ENCODE peak calls at places on chromosomes 16 and 17, in ten cellular contexts. One of them, this sample, is unnamed.

GRCh38 chr17:58575511-58575910 is 61.1 kb upstream of the MTMR4 start:
- DNase-seq in H9: no peak
- DNase-seq in left ventricle myocardium inferior: no peak
- DNase-seq in cardiac muscle cell: peak; percentile 74
- DNase-seq in endothelial cell of umbilical vein: peak; percentile 28
- DNase-seq in prostate gland: peak; percentile 30
- DNase-seq in stomach: no peak
- DNase-seq in HCT116: peak; percentile 29
- DNase-seq in H1: no peak
- DNase-seq in tibial artery: no peak
- DNase-seq in this sample: no peak

GRCh38 chr16:4966736-4967453 is 8.8 kb downstream of the SEC14L5 start:
- DNase-seq in prostate gland: no peak
- DNase-seq in left ventricle myocardium inferior: no peak
- DNase-seq in HCT116: no peak
- DNase-seq in tibial artery: no peak
- DNase-seq in H9: no peak
- DNase-seq in stomach: no peak
- DNase-seq in cardiac muscle cell: no peak
- DNase-seq in endothelial cell of umbilical vein: no peak
- DNase-seq in H1: no peak
- DNase-seq in this sample: no peak

GRCh38 chr16:64539811-64540210 is 582.1 kb downstream of the CDH11 start:
- DNase-seq in H9: no peak
- DNase-seq in H1: no peak
- DNase-seq in left ventricle myocardium inferior: no peak
- DNase-seq in tibial artery: no peak
- DNase-seq in cardiac muscle cell: no peak
- DNase-seq in endothelial cell of umbilical vein: no peak
- DNase-seq in HCT116: no peak
- DNase-seq in stomach: no peak
- DNase-seq in prostate gland: no peak
- DNase-seq in this sample: no peak

GRCh38 chr17:78476973-78477372 is 98.5 kb downstream of the PGS1 start:
- DNase-seq in H9: no peak
- DNase-seq in tibial artery: no peak
- DNase-seq in stomach: no peak
- DNase-seq in prostate gland: no peak
- DNase-seq in left ventricle myocardium inferior: no peak
- DNase-seq in H1: no peak
- DNase-seq in endothelial cell of umbilical vein: no peak
- DNase-seq in HCT116: no peak
- DNase-seq in cardiac muscle cell: no peak
- DNase-seq in this sample: no peak

GRCh38 chr16:24748242-24748641 is 18.8 kb downstream of the TNRC6A start:
- DNase-seq in tibial artery: peak; percentile 80
- DNase-seq in left ventricle myocardium inferior: no peak
- DNase-seq in endothelial cell of umbilical vein: peak; percentile 90
- DNase-seq in HCT116: no peak
- DNase-seq in stomach: no peak
- DNase-seq in cardiac muscle cell: peak; percentile 90
- DNase-seq in H1: no peak
- DNase-seq in H9: no peak
- DNase-seq in prostate gland: peak; percentile 10
- DNase-seq in this sample: no peak

GRCh38 chr16:62213763-62214162 is 177.5 kb upstream of the CDH8 start:
- DNase-seq in left ventricle myocardium inferior: no peak
- DNase-seq in cardiac muscle cell: no peak
- DNase-seq in tibial artery: no peak
- DNase-seq in prostate gland: no peak
- DNase-seq in HCT116: no peak
- DNase-seq in endothelial cell of umbilical vein: no peak
- DNase-seq in H1: peak; percentile 29
- DNase-seq in H9: peak; percentile 81
- DNase-seq in stomach: no peak
- DNase-seq in this sample: no peak

GRCh38 chr16:70437582-70438324 is 1.1 kb downstream of the ST3GAL2 start:
- DNase-seq in tibial artery: no peak
- DNase-seq in HCT116: no peak
- DNase-seq in cardiac muscle cell: peak; percentile 71
- DNase-seq in stomach: no peak
- DNase-seq in prostate gland: no peak
- DNase-seq in left ventricle myocardium inferior: no peak
- DNase-seq in H9: no peak
- DNase-seq in H1: no peak
- DNase-seq in endothelial cell of umbilical vein: peak; percentile 54
- DNase-seq in this sample: no peak

GRCh38 chr16:4011225-4011939 is 104.9 kb downstream of the ADCY9 start:
- DNase-seq in cardiac muscle cell: no peak
- DNase-seq in H1: no peak
- DNase-seq in HCT116: no peak
- DNase-seq in tibial artery: no peak
- DNase-seq in stomach: no peak
- DNase-seq in prostate gland: no peak
- DNase-seq in left ventricle myocardium inferior: no peak
- DNase-seq in endothelial cell of umbilical vein: peak; percentile 65
- DNase-seq in H9: peak; percentile 58
- DNase-seq in this sample: no peak

GRCh38 chr17:31788956-31789355 is 70.1 kb downstream of the COPRS start:
- DNase-seq in H9: no peak
- DNase-seq in HCT116: no peak
- DNase-seq in endothelial cell of umbilical vein: no peak
- DNase-seq in H1: no peak
- DNase-seq in prostate gland: no peak
- DNase-seq in cardiac muscle cell: no peak
- DNase-seq in tibial artery: no peak
- DNase-seq in stomach: no peak
- DNase-seq in left ventricle myocardium inferior: no peak
- DNase-seq in this sample: no peak

GRCh38 chr17:76682306-76682705 is 28.5 kb downstream of the MXRA7 start:
- DNase-seq in endothelial cell of umbilical vein: no peak
- DNase-seq in H1: no peak
- DNase-seq in HCT116: no peak
- DNase-seq in prostate gland: no peak
- DNase-seq in H9: no peak
- DNase-seq in left ventricle myocardium inferior: peak; percentile 71
- DNase-seq in stomach: no peak
- DNase-seq in tibial artery: no peak
- DNase-seq in cardiac muscle cell: peak; percentile 94
- DNase-seq in this sample: peak; percentile 56

GRCh38 chr16:82124651-82125050 is 45.4 kb downstream of the MPHOSPH6 start:
- DNase-seq in tibial artery: no peak
- DNase-seq in cardiac muscle cell: no peak
- DNase-seq in endothelial cell of umbilical vein: no peak
- DNase-seq in left ventricle myocardium inferior: no peak
- DNase-seq in H9: no peak
- DNase-seq in stomach: no peak
- DNase-seq in prostate gland: no peak
- DNase-seq in H1: no peak
- DNase-seq in HCT116: no peak
- DNase-seq in this sample: no peak
- H3K9me3 ChIP-seq in tibial artery: peaks cover 15% of the 10 kb centered on the region
- H3K9me3 ChIP-seq in cardiac muscle cell: no peaks in the 10 kb centered on the region
- H3K9me3 ChIP-seq in endothelial cell of umbilical vein: no peaks in the 10 kb centered on the region
- H3K9me3 ChIP-seq in left ventricle myocardium inferior: peaks cover 9% of the 10 kb centered on the region
- H3K9me3 ChIP-seq in H9: no peaks in the 10 kb centered on the region
- H3K9me3 ChIP-seq in stomach: peaks cover 6% of the 10 kb centered on the region
- H3K9me3 ChIP-seq in prostate gland: no peaks in the 10 kb centered on the region
- H3K9me3 ChIP-seq in H1: no peaks in the 10 kb centered on the region
- H3K9me3 ChIP-seq in HCT116: no peaks in the 10 kb centered on the region
- H3K9me3 ChIP-seq in this sample: peaks cover 4% of the 10 kb centered on the region

DNA sequence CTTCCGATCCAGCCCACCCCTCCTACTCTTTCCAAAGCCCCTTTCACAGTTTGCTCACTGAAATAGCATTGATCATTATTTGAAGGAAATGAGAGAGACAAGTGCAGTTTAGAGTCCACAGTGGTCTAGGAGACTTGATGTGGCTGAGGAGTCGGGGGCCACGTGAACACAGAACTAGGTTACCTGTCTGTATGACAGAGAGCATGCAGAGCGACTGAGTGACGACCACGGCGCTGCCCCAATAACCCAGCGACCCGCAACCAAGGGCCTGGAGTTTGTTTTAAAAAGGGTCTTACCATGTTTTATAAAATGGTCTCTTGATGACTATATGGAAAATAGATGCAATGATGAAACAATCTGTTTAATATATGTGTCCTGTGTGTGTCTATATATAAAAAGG is 39.5 kb downstream of the NDEL1 start:
- DNase-seq in cardiac muscle cell: no peak
- DNase-seq in prostate gland: no peak
- DNase-seq in H9: no peak
- DNase-seq in endothelial cell of umbilical vein: no peak
- DNase-seq in stomach: no peak
- DNase-seq in HCT116: no peak
- DNase-seq in tibial artery: no peak
- DNase-seq in left ventricle myocardium inferior: no peak
- DNase-seq in H1: no peak
- DNase-seq in this sample: no peak
- H3K27ac ChIP-seq in cardiac muscle cell: peak overlapping the region; percentile 21
- H3K27ac ChIP-seq in prostate gland: no peak overlapping the region
- H3K27ac ChIP-seq in H9: no peak overlapping the region
- H3K27ac ChIP-seq in endothelial cell of umbilical vein: no peak overlapping the region
- H3K27ac ChIP-seq in stomach: no peak overlapping the region
- H3K27ac ChIP-seq in HCT116: no peak overlapping the region
- H3K27ac ChIP-seq in tibial artery: peak overlapping the region; percentile 82
- H3K27ac ChIP-seq in left ventricle myocardium inferior: no peak overlapping the region
- H3K27ac ChIP-seq in H1: no peak overlapping the region
- H3K27ac ChIP-seq in this sample: no peak overlapping the region

DNA sequence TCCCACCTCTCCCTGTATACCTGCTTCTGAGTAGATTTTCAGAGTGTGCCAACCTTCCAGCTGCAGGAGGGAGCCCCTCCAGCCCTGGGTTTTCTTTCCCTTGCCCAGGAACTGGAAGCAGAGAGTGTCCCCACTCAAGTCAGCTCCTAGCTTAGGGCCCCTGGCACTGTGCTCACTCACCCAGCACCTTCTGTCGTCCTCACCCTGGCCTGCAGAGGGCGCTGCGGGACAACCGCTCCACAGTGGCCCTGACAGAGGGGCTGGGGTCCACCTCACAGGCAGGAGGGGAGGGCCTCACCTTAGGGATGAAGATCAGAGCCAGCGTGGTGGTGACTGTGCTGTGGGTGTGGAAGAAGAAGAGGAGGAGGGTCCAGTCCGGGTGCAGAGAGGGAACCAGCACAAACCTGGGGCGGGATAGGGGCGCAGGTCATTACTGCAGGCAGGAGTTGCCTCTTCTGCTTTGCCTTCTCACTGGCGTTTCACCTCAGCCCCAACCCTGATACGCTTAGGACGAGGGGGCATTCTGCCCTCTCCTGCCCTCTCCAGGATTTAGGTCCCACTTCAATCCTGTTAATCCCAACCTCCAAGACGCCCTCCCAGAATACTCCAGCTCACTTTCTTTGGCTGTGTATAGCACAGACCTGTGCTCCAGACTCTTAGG is 10.0 kb downstream of the GPR179 start:
- DNase-seq in left ventricle myocardium inferior: no peak
- DNase-seq in cardiac muscle cell: peak; percentile 29
- DNase-seq in prostate gland: no peak
- DNase-seq in stomach: peak; percentile 29
- DNase-seq in HCT116: no peak
- DNase-seq in endothelial cell of umbilical vein: peak; percentile 33
- DNase-seq in H1: peak; percentile 54
- DNase-seq in H9: peak; percentile 93
- DNase-seq in tibial artery: no peak
- DNase-seq in this sample: no peak
- TF ChIP-seq CTCF in left ventricle myocardium inferior: peak; percentile 51
- TF ChIP-seq CTCF in cardiac muscle cell: peak; percentile 74
- TF ChIP-seq CTCF in prostate gland: peak; percentile 16
- TF ChIP-seq CTCF in stomach: no peak
- TF ChIP-seq CTCF in HCT116: peak; percentile 93
- TF ChIP-seq CTCF in endothelial cell of umbilical vein: peak; percentile 75
- TF ChIP-seq CTCF in H1: peak; percentile 94
- TF ChIP-seq CTCF in H9: peak; percentile 98
- TF ChIP-seq CTCF in tibial artery: peak; percentile 23
- TF ChIP-seq CTCF in this sample: peak; percentile 49

DNA sequence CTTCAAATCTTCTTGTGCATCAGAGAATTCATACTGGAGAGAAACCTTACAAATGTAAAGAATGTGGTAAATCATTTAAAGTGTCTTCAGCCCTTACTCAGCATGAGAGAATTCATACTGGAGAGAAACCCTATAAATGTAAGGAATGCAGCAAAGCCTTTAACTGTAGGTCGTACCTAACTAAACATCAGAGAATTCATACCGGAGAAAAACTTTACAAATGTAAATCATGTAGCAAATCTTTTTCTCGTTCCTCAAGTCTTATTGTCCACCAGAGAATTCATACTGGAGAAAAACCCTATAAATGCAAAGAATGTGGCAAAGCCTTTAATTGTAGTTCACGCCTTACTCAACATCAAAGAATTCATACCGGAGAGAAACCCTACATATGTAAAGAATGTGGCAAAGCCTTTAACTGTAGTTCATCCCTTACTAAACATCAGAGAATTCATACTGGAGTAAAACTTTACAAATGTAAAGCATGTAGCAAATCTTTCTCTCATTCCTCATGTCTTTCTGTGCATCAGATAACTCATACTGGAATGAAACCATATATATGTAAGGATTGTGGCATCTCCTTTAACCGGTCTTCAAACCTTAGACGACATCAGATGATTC is 118.5 kb upstream of the ZNF267 start:
- DNase-seq in left ventricle myocardium inferior: no peak
- DNase-seq in HCT116: no peak
- DNase-seq in H1: no peak
- DNase-seq in stomach: no peak
- DNase-seq in cardiac muscle cell: no peak
- DNase-seq in tibial artery: no peak
- DNase-seq in H9: no peak
- DNase-seq in prostate gland: no peak
- DNase-seq in endothelial cell of umbilical vein: peak; percentile 3
- DNase-seq in this sample: no peak
- H3K9me3 ChIP-seq in left ventricle myocardium inferior: peaks cover 96% of the 10 kb centered on the region
- H3K9me3 ChIP-seq in HCT116: peaks cover 52% of the 10 kb centered on the region
- H3K9me3 ChIP-seq in H1: peaks cover 68% of the 10 kb centered on the region
- H3K9me3 ChIP-seq in stomach: peaks cover 96% of the 10 kb centered on the region
- H3K9me3 ChIP-seq in cardiac muscle cell: peaks cover 27% of the 10 kb centered on the region
- H3K9me3 ChIP-seq in tibial artery: peaks cover 96% of the 10 kb centered on the region
- H3K9me3 ChIP-seq in H9: peaks cover 67% of the 10 kb centered on the region
- H3K9me3 ChIP-seq in prostate gland: peaks cover 4% of the 10 kb centered on the region
- H3K9me3 ChIP-seq in endothelial cell of umbilical vein: peaks cover 13% of the 10 kb centered on the region
- H3K9me3 ChIP-seq in this sample: peaks cover 96% of the 10 kb centered on the region

GRCh38 chr17:8742828-8743227 is 1.8 kb downstream of the CCDC42 start:
- DNase-seq in cardiac muscle cell: no peak
- DNase-seq in HCT116: no peak
- DNase-seq in H9: peak; percentile 27
- DNase-seq in prostate gland: no peak
- DNase-seq in H1: no peak
- DNase-seq in stomach: no peak
- DNase-seq in endothelial cell of umbilical vein: no peak
- DNase-seq in tibial artery: no peak
- DNase-seq in left ventricle myocardium inferior: no peak
- DNase-seq in this sample: no peak
- H3K27ac ChIP-seq in cardiac muscle cell: no peak overlapping the region
- H3K27ac ChIP-seq in HCT116: no peak overlapping the region
- H3K27ac ChIP-seq in H9: no peak overlapping the region
- H3K27ac ChIP-seq in prostate gland: no peak overlapping the region
- H3K27ac ChIP-seq in H1: no peak overlapping the region
- H3K27ac ChIP-seq in stomach: no peak overlapping the region
- H3K27ac ChIP-seq in endothelial cell of umbilical vein: no peak overlapping the region
- H3K27ac ChIP-seq in tibial artery: no peak overlapping the region
- H3K27ac ChIP-seq in left ventricle myocardium inferior: no peak overlapping the region
- H3K27ac ChIP-seq in this sample: no peak overlapping the region

GRCh38 chr16:88656291-88656980 is 5.6 kb upstream of the CYBA start:
- DNase-seq in stomach: no peak
- DNase-seq in tibial artery: no peak
- DNase-seq in H9: no peak
- DNase-seq in endothelial cell of umbilical vein: no peak
- DNase-seq in cardiac muscle cell: no peak
- DNase-seq in left ventricle myocardium inferior: no peak
- DNase-seq in HCT116: no peak
- DNase-seq in prostate gland: no peak
- DNase-seq in H1: no peak
- DNase-seq in this sample: no peak
- TF ChIP-seq CTCF in stomach: no peak
- TF ChIP-seq CTCF in tibial artery: no peak
- TF ChIP-seq CTCF in H9: no peak
- TF ChIP-seq CTCF in endothelial cell of umbilical vein: no peak
- TF ChIP-seq CTCF in cardiac muscle cell: no peak
- TF ChIP-seq CTCF in left ventricle myocardium inferior: no peak
- TF ChIP-seq CTCF in HCT116: no peak
- TF ChIP-seq CTCF in prostate gland: no peak
- TF ChIP-seq CTCF in H1: no peak
- TF ChIP-seq CTCF in this sample: no peak